ENCODE peak calls at places on chromosomes 1 and 21, in six cellular contexts. D, Q, F, C, Z and E are unnamed samples.

GRCh38 chr21:17793675-17794123 is 25.5 kb downstream of the C21orf91 start:
- DNase-seq in D (no peak), Q (peak), F (no peak), C (no peak), Z (no peak), E (no peak)

GRCh38 chr1:32179443-32180185 is at the start of gene TXLNA:
- DNase-seq in D (peak), Q (peak), F (peak), C (peak), Z (peak), E (peak)

GRCh38 chr1:63148825-63149645 is 173.3 kb upstream of the FOXD3 start:
- DNase-seq in D (peak), Q (peak), F (peak), C (no peak), Z (peak), E (peak)

GRCh38 chr1:243375596-243375995 is 119.8 kb downstream of the SDCCAG8 start:
- DNase-seq in D (no peak), Q (no peak), F (no peak), C (no peak), Z (no peak), E (no peak)

GRCh38 chr1:27570823-27571222 is 33.1 kb downstream of the AHDC1 start:
- DNase-seq in D (no peak), Q (no peak), F (no peak), C (no peak), Z (peak), E (no peak)

GRCh38 chr21:19547951-19548635 is 1144.5 kb upstream of the TMPRSS15 start:
- DNase-seq in D (no peak), Q (no peak), F (peak), C (no peak), Z (no peak), E (peak)

GRCh38 chr1:36298640-36299039 is 7.5 kb upstream of the SH3D21 start:
- DNase-seq in D (no peak), Q (no peak), F (no peak), C (no peak), Z (no peak), E (no peak)

GRCh38 chr1:82160903-82161302 is 360.2 kb downstream of the ADGRL2 start:
- DNase-seq in D (no peak), Q (no peak), F (no peak), C (no peak), Z (no peak), E (no peak)

GRCh38 chr1:168195199-168196135 is 16.7 kb downstream of the TIPRL start:
- DNase-seq in D (no peak), Q (no peak), F (no peak), C (no peak), Z (no peak), E (no peak)

GRCh38 chr1:39184354-39184818 is 20.1 kb upstream of the MACF1 start:
- DNase-seq in D (no peak), Q (no peak), F (no peak), C (no peak), Z (no peak), E (no peak)

GRCh38 chr21:35127851-35128250 is 78.7 kb upstream of the RUNX1 start:
- DNase-seq in D (no peak), Q (no peak), F (no peak), C (no peak), Z (no peak), E (no peak)

GRCh38 chr1:202252271-202252670 is 58.7 kb downstream of the LGR6 start:
- DNase-seq in D (no peak), Q (no peak), F (no peak), C (no peak), Z (no peak), E (no peak)

GRCh38 chr1:230067441-230067870 is 418 bp downstream of the GALNT2 start:
- DNase-seq in D (peak), Q (peak), F (no peak), C (no peak), Z (peak), E (no peak)

GRCh38 chr1:27403065-27403726 is 10.8 kb downstream of the GPR3 start:
- DNase-seq in D (no peak), Q (peak), F (no peak), C (peak), Z (peak), E (no peak)

GRCh38 chr1:180158149-180159147 is 3.8 kb downstream of the QSOX1 start:
- DNase-seq in D (no peak), Q (no peak), F (no peak), C (no peak), Z (no peak), E (peak)

GRCh38 chr21:33760641-33761103 is 118.4 kb downstream of the ITSN1 start:
- DNase-seq in D (peak), Q (peak), F (no peak), C (no peak), Z (no peak), E (no peak)

GRCh38 chr1:241499910-241500309 is 19.6 kb downstream of the FH start:
- DNase-seq in D (peak), Q (peak), F (peak), C (no peak), Z (peak), E (peak)

GRCh38 chr1:18154431-18155194 is 47.0 kb downstream of the IGSF21 start:
- DNase-seq in D (no peak), Q (no peak), F (no peak), C (no peak), Z (peak), E (no peak)

GRCh38 chr21:44320847-44321246 is 18.3 kb downstream of the CFAP410 start:
- DNase-seq in D (no peak), Q (no peak), F (no peak), C (no peak), Z (no peak), E (no peak)

GRCh38 chr1:15958111-15958510 is 17.8 kb downstream of the ZBTB17 start:
- DNase-seq in D (no peak), Q (no peak), F (no peak), C (no peak), Z (no peak), E (no peak)

GRCh38 chr21:29315155-29315749 is 16.5 kb downstream of the BACH1 start:
- DNase-seq in D (no peak), Q (no peak), F (no peak), C (no peak), Z (no peak), E (no peak)

GRCh38 chr1:81801834-81802531 is 1.2 kb downstream of the ADGRL2 start:
- DNase-seq in D (peak), Q (peak), F (peak), C (no peak), Z (peak), E (no peak)

GRCh38 chr21:42028754-42029385 is 18.7 kb upstream of the ZBTB21 start:
- DNase-seq in D (no peak), Q (no peak), F (no peak), C (no peak), Z (no peak), E (no peak)

GRCh38 chr1:183025782-183026774 is 2.9 kb downstream of the LAMC1 start:
- DNase-seq in D (no peak), Q (peak), F (no peak), C (no peak), Z (no peak), E (no peak)

GRCh38 chr1:195663549-195664280 is 944.5 kb downstream of the KCNT2 start:
- DNase-seq in D (peak), Q (peak), F (no peak), C (no peak), Z (peak), E (no peak)

GRCh38 chr1:18041685-18042355 is 65.8 kb upstream of the IGSF21 start:
- DNase-seq in D (peak), Q (no peak), F (no peak), C (no peak), Z (peak), E (no peak)

GRCh38 chr1:96473791-96474452 is 247.7 kb upstream of the PTBP2 start:
- DNase-seq in D (peak), Q (peak), F (no peak), C (no peak), Z (peak), E (no peak)

GRCh38 chr1:46605242-46605641 is 1.2 kb upstream of the MKNK1 start:
- DNase-seq in D (no peak), Q (no peak), F (no peak), C (no peak), Z (no peak), E (no peak)

GRCh38 chr21:42089665-42090310 is 18.7 kb downstream of the UMODL1 start:
- DNase-seq in D (no peak), Q (no peak), F (no peak), C (no peak), Z (no peak), E (no peak)